ENCODE peak calls at places on chromosomes 3 and 15, in six cellular contexts. One of them, this sample, is unnamed.

GRCh38 chr3:13229291-13229949 is 156.2 kb upstream of the IQSEC1 start:
- DNase-seq in activated CD8-positive, alpha-beta T cell treated with anti-CD3 and anti-CD28 coated beads for 36 hours: peak; percentile 42
- DNase-seq in transverse colon: no peak
- DNase-seq in lower leg skin: no peak
- DNase-seq in heart left ventricle: peak; percentile 21
- DNase-seq in foreskin fibroblast: no peak
- DNase-seq in this sample: peak; percentile 54

GRCh38 chr3:13492048-13492447 is 11.9 kb downstream of the HDAC11 start:
- DNase-seq in activated CD8-positive, alpha-beta T cell treated with anti-CD3 and anti-CD28 coated beads for 36 hours: no peak
- DNase-seq in transverse colon: no peak
- DNase-seq in lower leg skin: no peak
- DNase-seq in heart left ventricle: no peak
- DNase-seq in foreskin fibroblast: no peak
- DNase-seq in this sample: no peak

GRCh38 chr15:68113273-68113672 is 59.2 kb downstream of the PIAS1 start:
- DNase-seq in activated CD8-positive, alpha-beta T cell treated with anti-CD3 and anti-CD28 coated beads for 36 hours: no peak
- DNase-seq in transverse colon: no peak
- DNase-seq in lower leg skin: no peak
- DNase-seq in heart left ventricle: no peak
- DNase-seq in foreskin fibroblast: peak; percentile 50
- DNase-seq in this sample: no peak

GRCh38 chr15:26844901-26845300 is 22.0 kb upstream of the GABRA5 start:
- DNase-seq in activated CD8-positive, alpha-beta T cell treated with anti-CD3 and anti-CD28 coated beads for 36 hours: no peak
- DNase-seq in transverse colon: no peak
- DNase-seq in lower leg skin: no peak
- DNase-seq in heart left ventricle: no peak
- DNase-seq in foreskin fibroblast: no peak
- DNase-seq in this sample: no peak

GRCh38 chr15:80895091-80895490 is 94.5 kb downstream of the MESD start:
- DNase-seq in activated CD8-positive, alpha-beta T cell treated with anti-CD3 and anti-CD28 coated beads for 36 hours: no peak
- DNase-seq in transverse colon: no peak
- DNase-seq in lower leg skin: no peak
- DNase-seq in heart left ventricle: peak; percentile 38
- DNase-seq in foreskin fibroblast: no peak
- DNase-seq in this sample: no peak

GRCh38 chr3:127630811-127631714 is 2.1 kb downstream of the PODXL2 start:
- DNase-seq in activated CD8-positive, alpha-beta T cell treated with anti-CD3 and anti-CD28 coated beads for 36 hours: no peak
- DNase-seq in transverse colon: no peak
- DNase-seq in lower leg skin: no peak
- DNase-seq in heart left ventricle: no peak
- DNase-seq in foreskin fibroblast: no peak
- DNase-seq in this sample: no peak

GRCh38 chr3:11138371-11138770 is 15.9 kb upstream of the HRH1 start:
- DNase-seq in activated CD8-positive, alpha-beta T cell treated with anti-CD3 and anti-CD28 coated beads for 36 hours: no peak
- DNase-seq in transverse colon: no peak
- DNase-seq in lower leg skin: no peak
- DNase-seq in heart left ventricle: no peak
- DNase-seq in foreskin fibroblast: no peak
- DNase-seq in this sample: no peak

GRCh38 chr3:123595396-123595795 is 10.5 kb upstream of the HACD2 start:
- DNase-seq in activated CD8-positive, alpha-beta T cell treated with anti-CD3 and anti-CD28 coated beads for 36 hours: no peak
- DNase-seq in transverse colon: no peak
- DNase-seq in lower leg skin: no peak
- DNase-seq in heart left ventricle: no peak
- DNase-seq in foreskin fibroblast: no peak
- DNase-seq in this sample: no peak

GRCh38 chr3:12994357-12994606 is 78.9 kb downstream of the IQSEC1 start:
- DNase-seq in activated CD8-positive, alpha-beta T cell treated with anti-CD3 and anti-CD28 coated beads for 36 hours: peak; percentile 43
- DNase-seq in transverse colon: peak; percentile 71
- DNase-seq in lower leg skin: no peak
- DNase-seq in heart left ventricle: peak; percentile 65
- DNase-seq in foreskin fibroblast: peak; percentile 37
- DNase-seq in this sample: peak; percentile 78

GRCh38 chr3:185658943-185659342 is 72.8 kb downstream of the SENP2 start:
- DNase-seq in activated CD8-positive, alpha-beta T cell treated with anti-CD3 and anti-CD28 coated beads for 36 hours: no peak
- DNase-seq in transverse colon: no peak
- DNase-seq in lower leg skin: no peak
- DNase-seq in heart left ventricle: no peak
- DNase-seq in foreskin fibroblast: no peak
- DNase-seq in this sample: no peak

GRCh38 chr3:50355829-50356552 is 3.3 kb downstream of the TMEM115 start:
- DNase-seq in activated CD8-positive, alpha-beta T cell treated with anti-CD3 and anti-CD28 coated beads for 36 hours: no peak
- DNase-seq in transverse colon: no peak
- DNase-seq in lower leg skin: no peak
- DNase-seq in heart left ventricle: no peak
- DNase-seq in foreskin fibroblast: no peak
- DNase-seq in this sample: no peak

GRCh38 chr3:118269537-118270125 is 765.0 kb downstream of the IGSF11 start:
- DNase-seq in activated CD8-positive, alpha-beta T cell treated with anti-CD3 and anti-CD28 coated beads for 36 hours: no peak
- DNase-seq in transverse colon: no peak
- DNase-seq in lower leg skin: no peak
- DNase-seq in heart left ventricle: no peak
- DNase-seq in foreskin fibroblast: no peak
- DNase-seq in this sample: no peak

GRCh38 chr15:29674661-29675533 is 147.4 kb downstream of the TJP1 start:
- DNase-seq in activated CD8-positive, alpha-beta T cell treated with anti-CD3 and anti-CD28 coated beads for 36 hours: peak; percentile 5
- DNase-seq in transverse colon: peak; percentile 83
- DNase-seq in lower leg skin: peak; percentile 85
- DNase-seq in heart left ventricle: peak; percentile 44
- DNase-seq in foreskin fibroblast: peak; percentile 71
- DNase-seq in this sample: no peak

GRCh38 chr3:127426444-127427168 is 138.8 kb upstream of the PRR20G start:
- DNase-seq in activated CD8-positive, alpha-beta T cell treated with anti-CD3 and anti-CD28 coated beads for 36 hours: no peak
- DNase-seq in transverse colon: no peak
- DNase-seq in lower leg skin: peak; percentile 64
- DNase-seq in heart left ventricle: no peak
- DNase-seq in foreskin fibroblast: no peak
- DNase-seq in this sample: no peak

GRCh38 chr3:126746395-126747177 is 42.5 kb downstream of the CHCHD6 start:
- DNase-seq in activated CD8-positive, alpha-beta T cell treated with anti-CD3 and anti-CD28 coated beads for 36 hours: no peak
- DNase-seq in transverse colon: no peak
- DNase-seq in lower leg skin: no peak
- DNase-seq in heart left ventricle: peak; percentile 84
- DNase-seq in foreskin fibroblast: peak; percentile 65
- DNase-seq in this sample: no peak

GRCh38 chr15:87368511-87368910 is 888.0 kb downstream of the NTRK3 start:
- DNase-seq in activated CD8-positive, alpha-beta T cell treated with anti-CD3 and anti-CD28 coated beads for 36 hours: no peak
- DNase-seq in transverse colon: no peak
- DNase-seq in lower leg skin: no peak
- DNase-seq in heart left ventricle: no peak
- DNase-seq in foreskin fibroblast: peak; percentile 17
- DNase-seq in this sample: no peak

GRCh38 chr3:43389388-43390254 is 103.3 kb downstream of the SNRK start:
- DNase-seq in activated CD8-positive, alpha-beta T cell treated with anti-CD3 and anti-CD28 coated beads for 36 hours: peak; percentile 85
- DNase-seq in transverse colon: peak; percentile 47
- DNase-seq in lower leg skin: no peak
- DNase-seq in heart left ventricle: peak; percentile 58
- DNase-seq in foreskin fibroblast: peak; percentile 25
- DNase-seq in this sample: no peak

GRCh38 chr15:52052076-52052935 is 33.3 kb downstream of the MAPK6 start:
- DNase-seq in activated CD8-positive, alpha-beta T cell treated with anti-CD3 and anti-CD28 coated beads for 36 hours: no peak
- DNase-seq in transverse colon: no peak
- DNase-seq in lower leg skin: no peak
- DNase-seq in heart left ventricle: no peak
- DNase-seq in foreskin fibroblast: peak; percentile 13
- DNase-seq in this sample: no peak

GRCh38 chr3:29385056-29385455 is 104.2 kb downstream of the RBMS3 start:
- DNase-seq in activated CD8-positive, alpha-beta T cell treated with anti-CD3 and anti-CD28 coated beads for 36 hours: no peak
- DNase-seq in transverse colon: no peak
- DNase-seq in lower leg skin: no peak
- DNase-seq in heart left ventricle: no peak
- DNase-seq in foreskin fibroblast: peak; percentile 35
- DNase-seq in this sample: no peak

GRCh38 chr3:44284949-44285348 is 43.3 kb downstream of the TOPAZ1 start:
- DNase-seq in activated CD8-positive, alpha-beta T cell treated with anti-CD3 and anti-CD28 coated beads for 36 hours: no peak
- DNase-seq in transverse colon: no peak
- DNase-seq in lower leg skin: no peak
- DNase-seq in heart left ventricle: no peak
- DNase-seq in foreskin fibroblast: no peak
- DNase-seq in this sample: no peak

GRCh38 chr15:68612979-68613740 is 34.4 kb downstream of the CORO2B start:
- DNase-seq in activated CD8-positive, alpha-beta T cell treated with anti-CD3 and anti-CD28 coated beads for 36 hours: no peak
- DNase-seq in transverse colon: no peak
- DNase-seq in lower leg skin: no peak
- DNase-seq in heart left ventricle: no peak
- DNase-seq in foreskin fibroblast: peak; percentile 46
- DNase-seq in this sample: peak; percentile 28

DNA sequence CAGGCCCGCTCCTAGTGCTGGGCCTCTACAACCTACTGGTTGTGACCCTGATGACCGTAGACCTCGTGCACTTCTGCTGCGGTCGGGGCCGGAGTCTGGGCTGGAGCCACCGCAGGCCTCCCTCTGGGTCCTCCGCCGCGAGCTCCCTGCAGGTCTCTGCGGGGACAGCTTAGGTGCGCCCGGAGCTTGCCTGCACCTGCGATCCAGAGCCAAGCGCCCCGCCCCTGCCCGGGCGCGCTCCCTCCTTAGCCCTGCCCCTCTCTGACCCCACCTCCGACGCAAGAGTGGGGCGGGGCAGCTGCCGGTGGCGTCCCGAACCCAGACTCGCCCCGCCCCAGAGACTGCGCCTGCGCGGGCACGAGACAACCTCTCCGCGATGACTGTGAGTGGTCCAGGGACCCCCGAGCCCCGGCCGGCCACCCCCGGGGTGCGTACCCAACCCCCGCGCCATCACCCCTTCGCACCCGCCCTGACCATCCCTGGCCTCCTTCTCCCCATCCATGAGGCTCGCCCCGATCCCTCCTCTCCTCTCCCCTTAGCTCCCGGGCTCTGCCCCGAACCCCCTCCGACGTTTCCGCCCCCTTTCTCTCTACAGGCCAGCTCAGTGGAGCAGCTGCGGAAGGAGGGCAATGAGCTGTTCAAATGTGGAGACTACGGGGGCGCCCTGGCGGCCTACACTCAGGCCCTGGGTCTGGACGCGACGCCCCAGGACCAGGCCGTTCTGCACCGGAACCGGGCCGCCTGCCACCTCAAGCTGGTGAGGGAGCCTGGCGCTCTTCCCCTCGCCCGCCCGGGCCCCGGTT is at the start of gene UNC45A:
- DNase-seq in activated CD8-positive, alpha-beta T cell treated with anti-CD3 and anti-CD28 coated beads for 36 hours: peak; percentile 97
- DNase-seq in transverse colon: peak; percentile 97
- DNase-seq in lower leg skin: peak; percentile 98
- DNase-seq in heart left ventricle: peak; percentile 94
- DNase-seq in foreskin fibroblast: peak; percentile 95
- DNase-seq in this sample: peak; percentile 98
- TF ChIP-seq CTCF in activated CD8-positive, alpha-beta T cell treated with anti-CD3 and anti-CD28 coated beads for 36 hours: no peak
- TF ChIP-seq CTCF in transverse colon: no peak
- TF ChIP-seq CTCF in lower leg skin: no peak
- TF ChIP-seq CTCF in heart left ventricle: no peak
- TF ChIP-seq CTCF in foreskin fibroblast: no peak
- TF ChIP-seq CTCF in this sample: peak; percentile 5

GRCh38 chr3:133965906-133966305 is 63.8 kb downstream of the SLCO2A1 start:
- DNase-seq in activated CD8-positive, alpha-beta T cell treated with anti-CD3 and anti-CD28 coated beads for 36 hours: no peak
- DNase-seq in transverse colon: no peak
- DNase-seq in lower leg skin: no peak
- DNase-seq in heart left ventricle: no peak
- DNase-seq in foreskin fibroblast: no peak
- DNase-seq in this sample: no peak

GRCh38 chr3:133965033-133965570 is 64.6 kb downstream of the SLCO2A1 start:
- DNase-seq in activated CD8-positive, alpha-beta T cell treated with anti-CD3 and anti-CD28 coated beads for 36 hours: no peak
- DNase-seq in transverse colon: no peak
- DNase-seq in lower leg skin: no peak
- DNase-seq in heart left ventricle: no peak
- DNase-seq in foreskin fibroblast: peak; percentile 52
- DNase-seq in this sample: no peak

GRCh38 chr3:133963657-133964396 is 65.9 kb downstream of the SLCO2A1 start:
- DNase-seq in activated CD8-positive, alpha-beta T cell treated with anti-CD3 and anti-CD28 coated beads for 36 hours: no peak
- DNase-seq in transverse colon: no peak
- DNase-seq in lower leg skin: no peak
- DNase-seq in heart left ventricle: no peak
- DNase-seq in foreskin fibroblast: peak; percentile 24
- DNase-seq in this sample: no peak

GRCh38 chr3:133962879-133963278 is 66.8 kb downstream of the SLCO2A1 start:
- DNase-seq in activated CD8-positive, alpha-beta T cell treated with anti-CD3 and anti-CD28 coated beads for 36 hours: no peak
- DNase-seq in transverse colon: no peak
- DNase-seq in lower leg skin: peak; percentile 93
- DNase-seq in heart left ventricle: no peak
- DNase-seq in foreskin fibroblast: peak; percentile 90
- DNase-seq in this sample: no peak

GRCh38 chr3:133964547-133964946 is 65.2 kb downstream of the SLCO2A1 start:
- DNase-seq in activated CD8-positive, alpha-beta T cell treated with anti-CD3 and anti-CD28 coated beads for 36 hours: no peak
- DNase-seq in transverse colon: no peak
- DNase-seq in lower leg skin: no peak
- DNase-seq in heart left ventricle: no peak
- DNase-seq in foreskin fibroblast: no peak
- DNase-seq in this sample: no peak
- TF ChIP-seq CTCF in activated CD8-positive, alpha-beta T cell treated with anti-CD3 and anti-CD28 coated beads for 36 hours: no peak
- TF ChIP-seq CTCF in transverse colon: no peak
- TF ChIP-seq CTCF in lower leg skin: no peak
- TF ChIP-seq CTCF in heart left ventricle: no peak
- TF ChIP-seq CTCF in foreskin fibroblast: peak; percentile 17
- TF ChIP-seq CTCF in this sample: no peak

DNA sequence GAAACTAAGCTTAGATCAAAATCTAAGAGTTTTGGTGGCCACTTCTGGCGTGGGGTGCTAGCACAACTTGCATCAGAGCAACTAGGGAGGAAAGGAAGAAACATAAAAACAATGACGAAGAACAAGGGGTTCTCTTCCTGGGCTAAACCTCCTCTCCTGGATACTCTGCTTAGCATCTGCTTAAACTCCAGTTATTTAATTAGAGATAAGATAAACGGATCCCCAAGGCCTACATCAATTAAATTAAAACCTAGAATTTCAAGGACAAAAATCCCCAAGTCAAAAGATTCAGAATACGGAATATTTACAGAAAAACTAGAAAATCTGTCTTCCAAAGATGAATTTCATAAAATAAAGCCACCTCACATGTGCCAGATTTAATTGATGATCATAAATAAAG is 281.9 kb downstream of the SHOX2 start:
- DNase-seq in activated CD8-positive, alpha-beta T cell treated with anti-CD3 and anti-CD28 coated beads for 36 hours: no peak
- DNase-seq in transverse colon: no peak
- DNase-seq in lower leg skin: no peak
- DNase-seq in heart left ventricle: no peak
- DNase-seq in foreskin fibroblast: no peak
- DNase-seq in this sample: no peak
- TF ChIP-seq CTCF in activated CD8-positive, alpha-beta T cell treated with anti-CD3 and anti-CD28 coated beads for 36 hours: no peak
- TF ChIP-seq CTCF in transverse colon: no peak
- TF ChIP-seq CTCF in lower leg skin: no peak
- TF ChIP-seq CTCF in heart left ventricle: no peak
- TF ChIP-seq CTCF in foreskin fibroblast: no peak
- TF ChIP-seq CTCF in this sample: no peak

GRCh38 chr3:67534594-67534993 is 119.8 kb downstream of the SUCLG2 start:
- DNase-seq in activated CD8-positive, alpha-beta T cell treated with anti-CD3 and anti-CD28 coated beads for 36 hours: no peak
- DNase-seq in transverse colon: no peak
- DNase-seq in lower leg skin: no peak
- DNase-seq in heart left ventricle: no peak
- DNase-seq in foreskin fibroblast: peak; percentile 21
- DNase-seq in this sample: no peak

GRCh38 chr3:67529915-67530314 is 124.5 kb downstream of the SUCLG2 start:
- DNase-seq in activated CD8-positive, alpha-beta T cell treated with anti-CD3 and anti-CD28 coated beads for 36 hours: no peak
- DNase-seq in transverse colon: no peak
- DNase-seq in lower leg skin: no peak
- DNase-seq in heart left ventricle: no peak
- DNase-seq in foreskin fibroblast: peak; percentile 53
- DNase-seq in this sample: no peak

GRCh38 chr3:67531149-67532101 is 123.0 kb downstream of the SUCLG2 start:
- DNase-seq in activated CD8-positive, alpha-beta T cell treated with anti-CD3 and anti-CD28 coated beads for 36 hours: no peak
- DNase-seq in transverse colon: no peak
- DNase-seq in lower leg skin: no peak
- DNase-seq in heart left ventricle: no peak
- DNase-seq in foreskin fibroblast: peak; percentile 36
- DNase-seq in this sample: no peak

GRCh38 chr3:67526246-67526645 is 128.2 kb downstream of the SUCLG2 start:
- DNase-seq in activated CD8-positive, alpha-beta T cell treated with anti-CD3 and anti-CD28 coated beads for 36 hours: no peak
- DNase-seq in transverse colon: no peak
- DNase-seq in lower leg skin: no peak
- DNase-seq in heart left ventricle: no peak
- DNase-seq in foreskin fibroblast: peak; percentile 91
- DNase-seq in this sample: no peak

GRCh38 chr3:67529337-67529736 is 125.1 kb downstream of the SUCLG2 start:
- DNase-seq in activated CD8-positive, alpha-beta T cell treated with anti-CD3 and anti-CD28 coated beads for 36 hours: no peak
- DNase-seq in transverse colon: no peak
- DNase-seq in lower leg skin: no peak
- DNase-seq in heart left ventricle: no peak
- DNase-seq in foreskin fibroblast: peak; percentile 8
- DNase-seq in this sample: no peak
- TF ChIP-seq CTCF in activated CD8-positive, alpha-beta T cell treated with anti-CD3 and anti-CD28 coated beads for 36 hours: no peak
- TF ChIP-seq CTCF in transverse colon: no peak
- TF ChIP-seq CTCF in lower leg skin: no peak
- TF ChIP-seq CTCF in heart left ventricle: no peak
- TF ChIP-seq CTCF in foreskin fibroblast: no peak
- TF ChIP-seq CTCF in this sample: peak; percentile 18

This sample was measured in GM13977.